ENCODE peak calls at places on chromosomes 6 and 20, in five cellular contexts. One of them, this sample, is unnamed.

GRCh38 chr20:38201356-38201755 is 36.3 kb upstream of the TGM2 start:
- DNase-seq in activated CD8-positive, alpha-beta memory T cell treated with anti-CD3 and anti-CD28 coated beads for 1 hour: no peak
- DNase-seq in SK-N-DZ: no peak
- DNase-seq in GM10248: no peak
- DNase-seq in CD8-positive, alpha-beta T cell: no peak
- DNase-seq in this sample: no peak

GRCh38 chr20:57662313-57663240 is 42.4 kb upstream of the ZBP1 start:
- DNase-seq in CD8-positive, alpha-beta T cell: no peak
- DNase-seq in SK-N-DZ: no peak
- DNase-seq in activated CD8-positive, alpha-beta memory T cell treated with anti-CD3 and anti-CD28 coated beads for 1 hour: no peak
- DNase-seq in GM10248: no peak
- DNase-seq in this sample: no peak

GRCh38 chr6:165181951-165182414 is 127.4 kb downstream of the C6orf118 start:
- DNase-seq in activated CD8-positive, alpha-beta memory T cell treated with anti-CD3 and anti-CD28 coated beads for 1 hour: no peak
- DNase-seq in SK-N-DZ: no peak
- DNase-seq in GM10248: no peak
- DNase-seq in CD8-positive, alpha-beta T cell: no peak
- DNase-seq in this sample: no peak

GRCh38 chr6:23783901-23784300 is 342.1 kb upstream of the NRSN1 start:
- DNase-seq in GM10248: no peak
- DNase-seq in CD8-positive, alpha-beta T cell: no peak
- DNase-seq in SK-N-DZ: no peak
- DNase-seq in activated CD8-positive, alpha-beta memory T cell treated with anti-CD3 and anti-CD28 coated beads for 1 hour: no peak
- DNase-seq in this sample: no peak

GRCh38 chr6:26162399-26162798 is 75.2 kb downstream of the HFE start:
- DNase-seq in SK-N-DZ: no peak
- DNase-seq in CD8-positive, alpha-beta T cell: no peak
- DNase-seq in GM10248: no peak
- DNase-seq in activated CD8-positive, alpha-beta memory T cell treated with anti-CD3 and anti-CD28 coated beads for 1 hour: no peak
- DNase-seq in this sample: no peak

GRCh38 chr6:12577124-12577845 is 139.3 kb upstream of the PHACTR1 start:
- DNase-seq in activated CD8-positive, alpha-beta memory T cell treated with anti-CD3 and anti-CD28 coated beads for 1 hour: no peak
- DNase-seq in CD8-positive, alpha-beta T cell: no peak
- DNase-seq in SK-N-DZ: no peak
- DNase-seq in GM10248: no peak
- DNase-seq in this sample: no peak

GRCh38 chr6:41781302-41781711 is 725 bp downstream of the PRICKLE4 start:
- DNase-seq in SK-N-DZ: no peak
- DNase-seq in CD8-positive, alpha-beta T cell: no peak
- DNase-seq in GM10248: no peak
- DNase-seq in activated CD8-positive, alpha-beta memory T cell treated with anti-CD3 and anti-CD28 coated beads for 1 hour: no peak
- DNase-seq in this sample: no peak

GRCh38 chr6:15502451-15503345 is 160.1 kb downstream of the DTNBP1 start:
- DNase-seq in SK-N-DZ: no peak
- DNase-seq in CD8-positive, alpha-beta T cell: no peak
- DNase-seq in activated CD8-positive, alpha-beta memory T cell treated with anti-CD3 and anti-CD28 coated beads for 1 hour: no peak
- DNase-seq in GM10248: no peak
- DNase-seq in this sample: no peak

GRCh38 chr20:42639140-42639539 is 550.6 kb downstream of the PTPRT start:
- DNase-seq in activated CD8-positive, alpha-beta memory T cell treated with anti-CD3 and anti-CD28 coated beads for 1 hour: no peak
- DNase-seq in CD8-positive, alpha-beta T cell: no peak
- DNase-seq in SK-N-DZ: no peak
- DNase-seq in GM10248: no peak
- DNase-seq in this sample: no peak

GRCh38 chr6:13331516-13332348 is 3.4 kb upstream of the TBC1D7 start:
- DNase-seq in GM10248: peak; percentile 42
- DNase-seq in SK-N-DZ: peak; percentile 32
- DNase-seq in activated CD8-positive, alpha-beta memory T cell treated with anti-CD3 and anti-CD28 coated beads for 1 hour: no peak
- DNase-seq in CD8-positive, alpha-beta T cell: no peak
- DNase-seq in this sample: peak; percentile 40

GRCh38 chr6:154511735-154512097 is 1.2 kb upstream of the CNKSR3 start:
- DNase-seq in GM10248: no peak
- DNase-seq in activated CD8-positive, alpha-beta memory T cell treated with anti-CD3 and anti-CD28 coated beads for 1 hour: no peak
- DNase-seq in SK-N-DZ: no peak
- DNase-seq in CD8-positive, alpha-beta T cell: no peak
- DNase-seq in this sample: no peak

GRCh38 chr6:81897793-81898192 is 145.3 kb upstream of the TENT5A start:
- DNase-seq in activated CD8-positive, alpha-beta memory T cell treated with anti-CD3 and anti-CD28 coated beads for 1 hour: no peak
- DNase-seq in GM10248: no peak
- DNase-seq in CD8-positive, alpha-beta T cell: no peak
- DNase-seq in SK-N-DZ: no peak
- DNase-seq in this sample: no peak

GRCh38 chr6:149032599-149033405 is 284.7 kb upstream of the TAB2 start:
- DNase-seq in activated CD8-positive, alpha-beta memory T cell treated with anti-CD3 and anti-CD28 coated beads for 1 hour: no peak
- DNase-seq in SK-N-DZ: no peak
- DNase-seq in CD8-positive, alpha-beta T cell: peak; percentile 27
- DNase-seq in GM10248: peak; percentile 80
- DNase-seq in this sample: peak; percentile 75

GRCh38 chr20:25279403-25279802 is 31.5 kb downstream of the PYGB start:
- DNase-seq in activated CD8-positive, alpha-beta memory T cell treated with anti-CD3 and anti-CD28 coated beads for 1 hour: no peak
- DNase-seq in SK-N-DZ: no peak
- DNase-seq in CD8-positive, alpha-beta T cell: no peak
- DNase-seq in GM10248: no peak
- DNase-seq in this sample: no peak

GRCh38 chr20:47843886-47844567 is 58.7 kb upstream of the SULF2 start:
- DNase-seq in activated CD8-positive, alpha-beta memory T cell treated with anti-CD3 and anti-CD28 coated beads for 1 hour: no peak
- DNase-seq in CD8-positive, alpha-beta T cell: no peak
- DNase-seq in SK-N-DZ: no peak
- DNase-seq in GM10248: no peak
- DNase-seq in this sample: no peak

GRCh38 chr6:28633445-28634215 is 107.9 kb downstream of the GPX5 start:
- DNase-seq in activated CD8-positive, alpha-beta memory T cell treated with anti-CD3 and anti-CD28 coated beads for 1 hour: no peak
- DNase-seq in GM10248: no peak
- DNase-seq in SK-N-DZ: no peak
- DNase-seq in CD8-positive, alpha-beta T cell: no peak
- DNase-seq in this sample: no peak

GRCh38 chr6:142940487-142940886 is 4.5 kb downstream of the HIVEP2 start:
- DNase-seq in activated CD8-positive, alpha-beta memory T cell treated with anti-CD3 and anti-CD28 coated beads for 1 hour: no peak
- DNase-seq in SK-N-DZ: no peak
- DNase-seq in GM10248: no peak
- DNase-seq in CD8-positive, alpha-beta T cell: no peak
- DNase-seq in this sample: no peak

GRCh38 chr20:52832151-52832550 is 140.0 kb upstream of the TSHZ2 start:
- DNase-seq in activated CD8-positive, alpha-beta memory T cell treated with anti-CD3 and anti-CD28 coated beads for 1 hour: no peak
- DNase-seq in GM10248: no peak
- DNase-seq in CD8-positive, alpha-beta T cell: no peak
- DNase-seq in SK-N-DZ: no peak
- DNase-seq in this sample: no peak

GRCh38 chr6:11212625-11213024 is 19.8 kb downstream of the NEDD9 start:
- DNase-seq in activated CD8-positive, alpha-beta memory T cell treated with anti-CD3 and anti-CD28 coated beads for 1 hour: no peak
- DNase-seq in SK-N-DZ: no peak
- DNase-seq in CD8-positive, alpha-beta T cell: no peak
- DNase-seq in GM10248: no peak
- DNase-seq in this sample: no peak

GRCh38 chr20:51434556-51435256 is 107.8 kb downstream of the NFATC2 start:
- DNase-seq in SK-N-DZ: no peak
- DNase-seq in activated CD8-positive, alpha-beta memory T cell treated with anti-CD3 and anti-CD28 coated beads for 1 hour: no peak
- DNase-seq in GM10248: no peak
- DNase-seq in CD8-positive, alpha-beta T cell: no peak
- DNase-seq in this sample: no peak

GRCh38 chr20:62131560-62132320 is 9.5 kb downstream of the LSM14B start:
- DNase-seq in SK-N-DZ: no peak
- DNase-seq in activated CD8-positive, alpha-beta memory T cell treated with anti-CD3 and anti-CD28 coated beads for 1 hour: no peak
- DNase-seq in CD8-positive, alpha-beta T cell: no peak
- DNase-seq in GM10248: no peak
- DNase-seq in this sample: no peak

GRCh38 chr6:170049641-170050491 is 241.0 kb downstream of the DLL1 start:
- DNase-seq in SK-N-DZ: no peak
- DNase-seq in CD8-positive, alpha-beta T cell: no peak
- DNase-seq in activated CD8-positive, alpha-beta memory T cell treated with anti-CD3 and anti-CD28 coated beads for 1 hour: no peak
- DNase-seq in GM10248: no peak
- DNase-seq in this sample: no peak

GRCh38 chr6:70547313-70547712 is 19.4 kb upstream of the SDHAF4 start:
- DNase-seq in activated CD8-positive, alpha-beta memory T cell treated with anti-CD3 and anti-CD28 coated beads for 1 hour: no peak
- DNase-seq in GM10248: no peak
- DNase-seq in CD8-positive, alpha-beta T cell: no peak
- DNase-seq in SK-N-DZ: peak; percentile 17
- DNase-seq in this sample: no peak

GRCh38 chr6:100078509-100078908 is 84.5 kb upstream of the MCHR2 start:
- DNase-seq in CD8-positive, alpha-beta T cell: no peak
- DNase-seq in GM10248: no peak
- DNase-seq in SK-N-DZ: no peak
- DNase-seq in activated CD8-positive, alpha-beta memory T cell treated with anti-CD3 and anti-CD28 coated beads for 1 hour: no peak
- DNase-seq in this sample: no peak

GRCh38 chr6:11093065-11093590 is 506 bp upstream of the SMIM13 start:
- DNase-seq in GM10248: peak; percentile 70
- DNase-seq in CD8-positive, alpha-beta T cell: peak; percentile 22
- DNase-seq in SK-N-DZ: no peak
- DNase-seq in activated CD8-positive, alpha-beta memory T cell treated with anti-CD3 and anti-CD28 coated beads for 1 hour: no peak
- DNase-seq in this sample: peak; percentile 81

GRCh38 chr6:151056230-151056907 is 183.4 kb upstream of the AKAP12 start:
- DNase-seq in activated CD8-positive, alpha-beta memory T cell treated with anti-CD3 and anti-CD28 coated beads for 1 hour: no peak
- DNase-seq in SK-N-DZ: no peak
- DNase-seq in GM10248: no peak
- DNase-seq in CD8-positive, alpha-beta T cell: no peak
- DNase-seq in this sample: no peak

GRCh38 chr6:63319911-63320310 is at the start of gene LGSN:
- DNase-seq in GM10248: no peak
- DNase-seq in SK-N-DZ: peak; percentile 24
- DNase-seq in CD8-positive, alpha-beta T cell: no peak
- DNase-seq in activated CD8-positive, alpha-beta memory T cell treated with anti-CD3 and anti-CD28 coated beads for 1 hour: no peak
- DNase-seq in this sample: no peak

GRCh38 chr6:26607434-26608230 is 10.9 kb downstream of the ABT1 start:
- DNase-seq in GM10248: peak; percentile 68
- DNase-seq in activated CD8-positive, alpha-beta memory T cell treated with anti-CD3 and anti-CD28 coated beads for 1 hour: no peak
- DNase-seq in SK-N-DZ: peak; percentile 48
- DNase-seq in CD8-positive, alpha-beta T cell: peak; percentile 52
- DNase-seq in this sample: peak; percentile 72

GRCh38 chr20:60422848-60423247 is 464.6 kb downstream of the CDH26 start:
- DNase-seq in CD8-positive, alpha-beta T cell: no peak
- DNase-seq in activated CD8-positive, alpha-beta memory T cell treated with anti-CD3 and anti-CD28 coated beads for 1 hour: no peak
- DNase-seq in GM10248: no peak
- DNase-seq in SK-N-DZ: no peak
- DNase-seq in this sample: no peak

GRCh38 chr20:31712112-31712553 is 10.5 kb downstream of the BCL2L1 start:
- DNase-seq in SK-N-DZ: no peak
- DNase-seq in CD8-positive, alpha-beta T cell: no peak
- DNase-seq in activated CD8-positive, alpha-beta memory T cell treated with anti-CD3 and anti-CD28 coated beads for 1 hour: no peak
- DNase-seq in GM10248: no peak
- DNase-seq in this sample: no peak

GRCh38 chr6:34460796-34461507 is 4.9 kb upstream of the PACSIN1 start:
- DNase-seq in activated CD8-positive, alpha-beta memory T cell treated with anti-CD3 and anti-CD28 coated beads for 1 hour: no peak
- DNase-seq in GM10248: no peak
- DNase-seq in CD8-positive, alpha-beta T cell: no peak
- DNase-seq in SK-N-DZ: no peak
- DNase-seq in this sample: no peak

GRCh38 chr20:297925-298754 is 770 bp downstream of the ZCCHC3 start:
- DNase-seq in activated CD8-positive, alpha-beta memory T cell treated with anti-CD3 and anti-CD28 coated beads for 1 hour: peak; percentile 22
- DNase-seq in GM10248: peak; percentile 52
- DNase-seq in SK-N-DZ: peak; percentile 52
- DNase-seq in CD8-positive, alpha-beta T cell: peak; percentile 58
- DNase-seq in this sample: peak; percentile 70

GRCh38 chr20:53609501-53610445 is 16.1 kb upstream of the ZNF217 start:
- DNase-seq in activated CD8-positive, alpha-beta memory T cell treated with anti-CD3 and anti-CD28 coated beads for 1 hour: peak; percentile 59
- DNase-seq in CD8-positive, alpha-beta T cell: peak; percentile 86
- DNase-seq in SK-N-DZ: no peak
- DNase-seq in GM10248: no peak
- DNase-seq in this sample: no peak

This sample was measured in GM20000.